ENCODE peak calls at places on chromosomes 16 and 17, in five cellular contexts. One of them, this sample, is unnamed.

GRCh38 chr16:35562471-35562870 is 2103.1 kb downstream of the TP53TG3F start:
- DNase-seq in T1000: no peak
- DNase-seq in fibroblast of mammary gland: no peak
- DNase-seq in stimulated activated CD4-positive, alpha-beta T cell treated with anti-CD3 and anti-CD28 coated beads, TNF-alpha, amount 100 ng/mL, for 1 hour: no peak
- DNase-seq in HTR-8/SVneo: no peak
- DNase-seq in this sample: no peak

GRCh38 chr17:36948717-36949460 is at the start of gene AATF:
- DNase-seq in T1000: peak; percentile 96
- DNase-seq in fibroblast of mammary gland: peak; percentile 92
- DNase-seq in stimulated activated CD4-positive, alpha-beta T cell treated with anti-CD3 and anti-CD28 coated beads, TNF-alpha, amount 100 ng/mL, for 1 hour: peak; percentile 91
- DNase-seq in HTR-8/SVneo: peak; percentile 98
- DNase-seq in this sample: peak; percentile 97

GRCh38 chr16:79601092-79601977 is 798 bp upstream of the MAF start:
- DNase-seq in T1000: peak; percentile 7
- DNase-seq in fibroblast of mammary gland: no peak
- DNase-seq in stimulated activated CD4-positive, alpha-beta T cell treated with anti-CD3 and anti-CD28 coated beads, TNF-alpha, amount 100 ng/mL, for 1 hour: no peak
- DNase-seq in HTR-8/SVneo: no peak
- DNase-seq in this sample: peak; percentile 29

GRCh38 chr16:11118479-11118878 is 137.5 kb downstream of the SOCS1 start:
- DNase-seq in T1000: no peak
- DNase-seq in fibroblast of mammary gland: no peak
- DNase-seq in stimulated activated CD4-positive, alpha-beta T cell treated with anti-CD3 and anti-CD28 coated beads, TNF-alpha, amount 100 ng/mL, for 1 hour: no peak
- DNase-seq in HTR-8/SVneo: no peak
- DNase-seq in this sample: peak; percentile 54

GRCh38 chr17:5592382-5592781 is 8.1 kb upstream of the NLRP1 start:
- DNase-seq in T1000: no peak
- DNase-seq in fibroblast of mammary gland: peak; percentile 56
- DNase-seq in stimulated activated CD4-positive, alpha-beta T cell treated with anti-CD3 and anti-CD28 coated beads, TNF-alpha, amount 100 ng/mL, for 1 hour: no peak
- DNase-seq in HTR-8/SVneo: peak; percentile 54
- DNase-seq in this sample: peak; percentile 41

GRCh38 chr16:81457326-81458133 is 12.9 kb downstream of the CMIP start:
- DNase-seq in T1000: peak; percentile 3
- DNase-seq in fibroblast of mammary gland: peak; percentile 68
- DNase-seq in stimulated activated CD4-positive, alpha-beta T cell treated with anti-CD3 and anti-CD28 coated beads, TNF-alpha, amount 100 ng/mL, for 1 hour: no peak
- DNase-seq in HTR-8/SVneo: peak; percentile 69
- DNase-seq in this sample: peak; percentile 82

GRCh38 chr17:63838586-63839184 is 3.8 kb downstream of the SMARCD2 start:
- DNase-seq in T1000: no peak
- DNase-seq in fibroblast of mammary gland: peak; percentile 95
- DNase-seq in stimulated activated CD4-positive, alpha-beta T cell treated with anti-CD3 and anti-CD28 coated beads, TNF-alpha, amount 100 ng/mL, for 1 hour: no peak
- DNase-seq in HTR-8/SVneo: no peak
- DNase-seq in this sample: peak; percentile 84

GRCh38 chr17:1039119-1039507 is 42.2 kb downstream of the TIMM22 start:
- DNase-seq in T1000: no peak
- DNase-seq in fibroblast of mammary gland: no peak
- DNase-seq in stimulated activated CD4-positive, alpha-beta T cell treated with anti-CD3 and anti-CD28 coated beads, TNF-alpha, amount 100 ng/mL, for 1 hour: no peak
- DNase-seq in HTR-8/SVneo: no peak
- DNase-seq in this sample: no peak

GRCh38 chr16:27109666-27110523 is 43.2 kb downstream of the C16orf82 start:
- DNase-seq in T1000: peak; percentile 50
- DNase-seq in fibroblast of mammary gland: peak; percentile 60
- DNase-seq in stimulated activated CD4-positive, alpha-beta T cell treated with anti-CD3 and anti-CD28 coated beads, TNF-alpha, amount 100 ng/mL, for 1 hour: peak; percentile 65
- DNase-seq in HTR-8/SVneo: peak; percentile 62
- DNase-seq in this sample: peak; percentile 56

GRCh38 chr17:27555364-27555763 is 75.6 kb upstream of the LGALS9 start:
- DNase-seq in T1000: no peak
- DNase-seq in fibroblast of mammary gland: no peak
- DNase-seq in stimulated activated CD4-positive, alpha-beta T cell treated with anti-CD3 and anti-CD28 coated beads, TNF-alpha, amount 100 ng/mL, for 1 hour: no peak
- DNase-seq in HTR-8/SVneo: no peak
- DNase-seq in this sample: no peak

GRCh38 chr16:89561195-89562026 is 929 bp downstream of the RPL13 start:
- DNase-seq in T1000: no peak
- DNase-seq in fibroblast of mammary gland: no peak
- DNase-seq in stimulated activated CD4-positive, alpha-beta T cell treated with anti-CD3 and anti-CD28 coated beads, TNF-alpha, amount 100 ng/mL, for 1 hour: no peak
- DNase-seq in HTR-8/SVneo: no peak
- DNase-seq in this sample: no peak

This sample was measured in iris pigment epithelial cell.